ENCODE peak calls at places on chromosomes 13 and 19, in five cellular contexts. One of them, this sample, is unnamed. For H3K4me1, the result is how much of the 10 kb centered on the place peaks cover.

GRCh38 chr13:32989331-32989730 is 26.9 kb upstream of the KL start:
- ATAC-seq in upper lobe of left lung: no peak
- ATAC-seq in K562: no peak
- ATAC-seq in GM12878: peak
- ATAC-seq in HepG2: no peak
- ATAC-seq in this sample: no peak

GRCh38 chr19:16897572-16898056 is 8.8 kb downstream of the F2RL3 start:
- ATAC-seq in upper lobe of left lung: no peak
- ATAC-seq in K562: peak
- ATAC-seq in GM12878: peak
- ATAC-seq in HepG2: peak
- ATAC-seq in this sample: peak

GRCh38 chr13:33092422-33092987 is 76.3 kb downstream of the KL start:
- ATAC-seq in upper lobe of left lung: peak
- ATAC-seq in K562: no peak
- ATAC-seq in GM12878: no peak
- ATAC-seq in HepG2: no peak
- ATAC-seq in this sample: no peak

GRCh38 chr13:35791191-35791902 is 314.9 kb upstream of the MAB21L1 start:
- ATAC-seq in upper lobe of left lung: no peak
- ATAC-seq in K562: no peak
- ATAC-seq in GM12878: no peak
- ATAC-seq in HepG2: no peak
- ATAC-seq in this sample: peak

GRCh38 chr13:40318366-40318765 is 348.1 kb downstream of the FOXO1 start:
- ATAC-seq in upper lobe of left lung: no peak
- ATAC-seq in K562: no peak
- ATAC-seq in GM12878: no peak
- ATAC-seq in HepG2: no peak
- ATAC-seq in this sample: no peak

GRCh38 chr13:99335603-99336002 is 28.4 kb upstream of the GPR183 start:
- ATAC-seq in upper lobe of left lung: no peak
- ATAC-seq in K562: peak
- ATAC-seq in GM12878: peak
- ATAC-seq in HepG2: no peak
- ATAC-seq in this sample: no peak

GRCh38 chr13:99542788-99543406 is 41.6 kb downstream of the TM9SF2 start:
- ATAC-seq in upper lobe of left lung: no peak
- ATAC-seq in K562: no peak
- ATAC-seq in GM12878: peak
- ATAC-seq in HepG2: no peak
- ATAC-seq in this sample: no peak

GRCh38 chr19:32971012-32971595 is 654 bp downstream of the CEP89 start:
- ATAC-seq in upper lobe of left lung: no peak
- ATAC-seq in K562: no peak
- ATAC-seq in GM12878: no peak
- ATAC-seq in HepG2: peak
- ATAC-seq in this sample: no peak

GRCh38 chr13:99041788-99042187 is 63.9 kb upstream of the DOCK9 start:
- ATAC-seq in upper lobe of left lung: no peak
- ATAC-seq in K562: no peak
- ATAC-seq in GM12878: peak
- ATAC-seq in HepG2: no peak
- ATAC-seq in this sample: no peak

GRCh38 chr13:30735025-30735967 is at the start of gene ALOX5AP:
- ATAC-seq in upper lobe of left lung: peak
- ATAC-seq in K562: no peak
- ATAC-seq in GM12878: peak
- ATAC-seq in HepG2: no peak
- ATAC-seq in this sample: peak

GRCh38 chr13:29454931-29455481 is 140.5 kb downstream of the SLC7A1 start:
- ATAC-seq in upper lobe of left lung: no peak
- ATAC-seq in K562: peak
- ATAC-seq in GM12878: peak
- ATAC-seq in HepG2: peak
- ATAC-seq in this sample: no peak

GRCh38 chr13:91652389-91652788 is 254.0 kb downstream of the GPC5 start:
- ATAC-seq in upper lobe of left lung: no peak
- ATAC-seq in K562: no peak
- ATAC-seq in GM12878: no peak
- ATAC-seq in HepG2: no peak
- ATAC-seq in this sample: no peak

GRCh38 chr13:76161143-76161542 is 525.0 kb downstream of the LMO7 start:
- ATAC-seq in upper lobe of left lung: no peak
- ATAC-seq in K562: no peak
- ATAC-seq in GM12878: no peak
- ATAC-seq in HepG2: no peak
- ATAC-seq in this sample: peak

GRCh38 chr13:40599146-40599545 is 67.3 kb downstream of the FOXO1 start:
- ATAC-seq in upper lobe of left lung: no peak
- ATAC-seq in K562: no peak
- ATAC-seq in GM12878: peak
- ATAC-seq in HepG2: no peak
- ATAC-seq in this sample: no peak

GRCh38 chr19:18520848-18521691 is 800 bp downstream of the ELL start:
- ATAC-seq in upper lobe of left lung: no peak
- ATAC-seq in K562: peak
- ATAC-seq in GM12878: peak
- ATAC-seq in HepG2: no peak
- ATAC-seq in this sample: no peak

GRCh38 chr19:19464339-19465098 is 50.8 kb downstream of the TSSK6 start:
- ATAC-seq in upper lobe of left lung: no peak
- ATAC-seq in K562: no peak
- ATAC-seq in GM12878: no peak
- ATAC-seq in HepG2: no peak
- ATAC-seq in this sample: no peak

GRCh38 chr13:99416411-99417121 is 84.7 kb upstream of the TM9SF2 start:
- ATAC-seq in upper lobe of left lung: no peak
- ATAC-seq in K562: peak
- ATAC-seq in GM12878: no peak
- ATAC-seq in HepG2: peak
- ATAC-seq in this sample: no peak

GRCh38 chr13:39959497-39959896 is 304.0 kb downstream of the COG6 start:
- ATAC-seq in upper lobe of left lung: no peak
- ATAC-seq in K562: no peak
- ATAC-seq in GM12878: no peak
- ATAC-seq in HepG2: no peak
- ATAC-seq in this sample: no peak

GRCh38 chr19:991174-991931 is 7.2 kb downstream of the WDR18 start:
- ATAC-seq in upper lobe of left lung: no peak
- ATAC-seq in K562: peak
- ATAC-seq in GM12878: peak
- ATAC-seq in HepG2: no peak
- ATAC-seq in this sample: no peak

GRCh38 chr19:29566496-29567054 is 39.5 kb upstream of the POP4 start:
- ATAC-seq in upper lobe of left lung: no peak
- ATAC-seq in K562: no peak
- ATAC-seq in GM12878: no peak
- ATAC-seq in HepG2: no peak
- ATAC-seq in this sample: no peak

GRCh38 chr19:18504886-18505610 is 16.8 kb downstream of the ELL start:
- ATAC-seq in upper lobe of left lung: no peak
- ATAC-seq in K562: no peak
- ATAC-seq in GM12878: no peak
- ATAC-seq in HepG2: no peak
- ATAC-seq in this sample: no peak

GRCh38 chr13:94227255-94227879 is 252.1 kb downstream of the DCT start:
- ATAC-seq in upper lobe of left lung: no peak
- ATAC-seq in K562: no peak
- ATAC-seq in GM12878: no peak
- ATAC-seq in HepG2: no peak
- ATAC-seq in this sample: no peak

GRCh38 chr19:3512562-3512961 is 6.5 kb downstream of the FZR1 start:
- ATAC-seq in upper lobe of left lung: no peak
- ATAC-seq in K562: no peak
- ATAC-seq in GM12878: no peak
- ATAC-seq in HepG2: no peak
- ATAC-seq in this sample: no peak

GRCh38 chr13:22594041-22594440 is 586.7 kb upstream of the SGCG start:
- ATAC-seq in upper lobe of left lung: no peak
- ATAC-seq in K562: no peak
- ATAC-seq in GM12878: no peak
- ATAC-seq in HepG2: peak
- ATAC-seq in this sample: no peak

GRCh38 chr13:73984949-73985691 is 149.1 kb downstream of the KLF12 start:
- ATAC-seq in upper lobe of left lung: peak
- ATAC-seq in K562: no peak
- ATAC-seq in GM12878: no peak
- ATAC-seq in HepG2: no peak
- ATAC-seq in this sample: no peak

GRCh38 chr19:42114412-42114811 is 17.8 kb downstream of the POU2F2 start:
- ATAC-seq in upper lobe of left lung: no peak
- ATAC-seq in K562: peak
- ATAC-seq in GM12878: peak
- ATAC-seq in HepG2: no peak
- ATAC-seq in this sample: no peak

GRCh38 chr19:7522923-7523667 is 671 bp downstream of the MCOLN1 start:
- ATAC-seq in upper lobe of left lung: no peak
- ATAC-seq in K562: peak
- ATAC-seq in GM12878: no peak
- ATAC-seq in HepG2: peak
- ATAC-seq in this sample: peak

GRCh38 chr19:1057185-1057857 is 9.6 kb upstream of the ARHGAP45 start:
- ATAC-seq in upper lobe of left lung: no peak
- ATAC-seq in K562: no peak
- ATAC-seq in GM12878: peak
- ATAC-seq in HepG2: peak
- ATAC-seq in this sample: no peak

DNA sequence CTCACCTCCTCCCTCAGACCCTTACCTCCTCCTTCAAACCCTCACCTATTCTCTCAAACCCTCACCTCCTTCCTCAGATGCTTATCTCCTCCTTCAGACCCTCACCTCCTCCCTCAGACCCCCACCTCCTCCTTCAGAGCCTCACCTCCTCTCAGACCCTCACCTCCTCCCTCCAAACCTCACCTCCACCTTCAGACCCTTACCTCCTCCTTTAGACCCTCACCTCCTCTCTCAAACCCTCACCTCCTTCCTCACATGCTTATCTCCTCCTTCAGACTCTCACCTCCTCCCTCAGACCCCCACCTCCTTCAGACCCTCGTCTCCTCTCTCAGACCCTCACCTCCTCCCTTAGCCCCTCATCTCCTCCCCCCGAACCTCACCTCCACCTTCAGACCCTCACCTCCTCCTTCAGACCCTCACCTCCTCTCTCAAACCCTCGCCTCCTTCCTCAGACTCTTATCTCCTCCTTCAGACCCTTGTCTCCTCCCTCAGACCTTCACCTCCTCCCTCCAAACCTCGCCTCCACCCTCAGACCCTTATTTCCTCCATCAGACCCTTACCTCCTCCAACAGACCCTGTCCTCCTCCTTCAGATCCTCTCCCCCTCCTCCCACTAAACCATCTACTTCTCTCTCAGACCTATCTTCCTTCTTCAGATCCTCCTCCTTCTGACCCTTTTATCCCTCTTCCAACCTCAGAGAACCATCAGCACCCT is 2.5 kb upstream of the BCL3 start:
- ATAC-seq in upper lobe of left lung: no peak
- ATAC-seq in K562: no peak
- ATAC-seq in GM12878: no peak
- ATAC-seq in HepG2: no peak
- ATAC-seq in this sample: no peak
- H3K4me1 ChIP-seq in upper lobe of left lung: half or more
- H3K4me1 ChIP-seq in K562: under half
- H3K4me1 ChIP-seq in GM12878: under half
- H3K4me1 ChIP-seq in HepG2: half or more
- H3K4me1 ChIP-seq in this sample: half or more

GRCh38 chr13:44932171-44932849 is 57.0 kb downstream of the NUFIP1 start:
- ATAC-seq in upper lobe of left lung: no peak
- ATAC-seq in K562: no peak
- ATAC-seq in GM12878: no peak
- ATAC-seq in HepG2: no peak
- ATAC-seq in this sample: peak

GRCh38 chr13:44929691-44930090 is 59.6 kb downstream of the NUFIP1 start:
- ATAC-seq in upper lobe of left lung: no peak
- ATAC-seq in K562: no peak
- ATAC-seq in GM12878: no peak
- ATAC-seq in HepG2: no peak
- ATAC-seq in this sample: no peak

GRCh38 chr13:44930280-44930679 is 59.0 kb downstream of the NUFIP1 start:
- ATAC-seq in upper lobe of left lung: no peak
- ATAC-seq in K562: no peak
- ATAC-seq in GM12878: no peak
- ATAC-seq in HepG2: peak
- ATAC-seq in this sample: no peak

GRCh38 chr13:44930907-44931676 is 58.2 kb downstream of the NUFIP1 start:
- ATAC-seq in upper lobe of left lung: no peak
- ATAC-seq in K562: no peak
- ATAC-seq in GM12878: no peak
- ATAC-seq in HepG2: peak
- ATAC-seq in this sample: no peak

DNA sequence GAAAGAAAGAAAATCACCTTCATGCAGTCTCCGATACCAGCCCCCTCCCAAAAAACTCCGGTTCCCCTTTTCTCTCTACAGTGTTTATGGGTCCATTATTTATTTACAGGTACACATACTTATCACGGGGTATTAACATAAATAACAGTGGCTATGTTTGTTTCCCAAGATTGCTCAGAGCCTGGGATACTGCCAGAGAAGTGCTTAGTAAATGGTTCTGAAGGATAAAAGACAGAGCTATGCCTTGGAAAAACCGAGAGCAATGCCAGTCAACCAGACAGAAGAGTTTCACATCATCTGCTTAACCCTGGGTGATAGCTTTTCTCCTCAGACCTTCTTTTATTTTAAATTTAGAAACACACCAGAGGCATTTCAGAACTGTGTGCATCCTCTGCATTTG is 61.3 kb downstream of the NUFIP1 start:
- ATAC-seq in upper lobe of left lung: no peak
- ATAC-seq in K562: no peak
- ATAC-seq in GM12878: no peak
- ATAC-seq in HepG2: no peak
- ATAC-seq in this sample: no peak
- TF ChIP-seq POLR2AphosphoS5 in upper lobe of left lung: no peak
- TF ChIP-seq POLR2AphosphoS5 in K562: no peak
- TF ChIP-seq POLR2AphosphoS5 in GM12878: no peak
- TF ChIP-seq POLR2AphosphoS5 in HepG2: no peak
- TF ChIP-seq POLR2AphosphoS5 in this sample: no peak

DNA sequence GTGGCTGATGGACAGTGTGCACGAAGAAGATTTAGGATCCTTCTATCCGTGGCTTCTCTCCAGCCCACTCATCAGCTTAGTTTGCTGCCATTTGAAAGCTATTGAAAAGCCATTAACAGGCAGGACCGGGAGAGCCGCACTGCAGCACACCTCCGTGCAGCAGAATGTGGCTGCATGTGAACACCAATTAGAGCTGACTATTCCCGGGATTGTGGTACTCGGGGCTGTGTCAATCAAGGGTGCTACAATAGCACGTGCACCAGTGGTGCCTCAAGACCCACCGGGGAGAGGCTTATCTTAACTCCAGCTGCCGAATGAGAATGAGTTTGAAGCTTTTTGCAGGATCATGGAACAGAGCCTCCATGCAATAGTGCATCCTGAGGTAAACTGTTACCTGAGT is at the start of gene MYO16:
- ATAC-seq in upper lobe of left lung: no peak
- ATAC-seq in K562: no peak
- ATAC-seq in GM12878: no peak
- ATAC-seq in HepG2: no peak
- ATAC-seq in this sample: no peak
- TF ChIP-seq EP300 in upper lobe of left lung: no peak
- TF ChIP-seq EP300 in K562: no peak
- TF ChIP-seq EP300 in GM12878: no peak
- TF ChIP-seq EP300 in HepG2: no peak
- TF ChIP-seq EP300 in this sample: no peak

GRCh38 chr13:27174766-27175455 is 3.3 kb upstream of the USP12 start:
- ATAC-seq in upper lobe of left lung: no peak
- ATAC-seq in K562: no peak
- ATAC-seq in GM12878: no peak
- ATAC-seq in HepG2: no peak
- ATAC-seq in this sample: no peak
- H3K4me1 ChIP-seq in upper lobe of left lung: under half
- H3K4me1 ChIP-seq in K562: under half
- H3K4me1 ChIP-seq in GM12878: under half
- H3K4me1 ChIP-seq in HepG2: under half
- H3K4me1 ChIP-seq in this sample: under half